ENCODE peak calls at places on chromosome 9, in seven cellular contexts. G is cardiac muscle cell; J is tibial artery; Z is A549; L is CD8-positive, alpha-beta T cell; Y is heart left ventricle; T is GM12878. Q is an unnamed sample. For H3K4me1, the result is how much of the 10 kb centered on the place peaks cover.

GRCh38 chr9:134847752-134848432 is 32.7 kb upstream of the FCN2 start:
- DNase-seq in J (no peak), G (no peak), Z (no peak), L (no peak), T (no peak), Y (no peak), Q (no peak)

GRCh38 chr9:134325096-134325812 is 1.0 kb upstream of the RXRA start:
- DNase-seq in G (peak), T (no peak), Z (peak), Y (peak), L (no peak), J (no peak), Q (peak)

GRCh38 chr9:18124760-18125159 is 349.2 kb upstream of the ADAMTSL1 start:
- DNase-seq in Z (no peak), L (no peak), Y (no peak), T (no peak), G (no peak), J (no peak), Q (no peak)

GRCh38 chr9:108473209-108474112 is 382.3 kb downstream of the ACTL7B start:
- DNase-seq in Y (no peak), T (no peak), J (peak), L (no peak), G (no peak), Z (peak), Q (peak)

GRCh38 chr9:34503406-34503805 is 19.4 kb downstream of the ENHO start:
- DNase-seq in T (no peak), G (no peak), Y (no peak), L (no peak), Z (no peak), J (no peak), Q (no peak)

GRCh38 chr9:6414291-6414690 is 1.3 kb downstream of the UHRF2 start:
- DNase-seq in J (no peak), Y (no peak), T (no peak), G (peak), Z (no peak), L (no peak), Q (peak)

GRCh38 chr9:14511452-14511851 is 181.8 kb downstream of the ZDHHC21 start:
- DNase-seq in T (no peak), L (no peak), Y (no peak), G (no peak), J (no peak), Z (no peak), Q (no peak)

GRCh38 chr9:72557549-72557948 is 36.1 kb downstream of the TMC1 start:
- DNase-seq in T (no peak), J (no peak), L (no peak), G (no peak), Y (no peak), Z (peak), Q (no peak)

GRCh38 chr9:11328326-11328725 is 715.5 kb upstream of the PTPRD start:
- DNase-seq in L (no peak), Y (no peak), T (no peak), Z (no peak), J (no peak), G (no peak), Q (no peak)

GRCh38 chr9:135669616-135670285 is 6.6 kb downstream of the LCN9 start:
- DNase-seq in L (no peak), J (no peak), T (no peak), Y (peak), Z (no peak), G (no peak), Q (no peak)

GRCh38 chr9:71619926-71620325 is 148.4 kb downstream of the CEMIP2 start:
- DNase-seq in L (no peak), Y (no peak), T (no peak), G (no peak), J (no peak), Z (no peak), Q (no peak)

GRCh38 chr9:102631559-102631958 is 363.6 kb upstream of the CYLC2 start:
- DNase-seq in T (no peak), Z (no peak), Y (no peak), G (no peak), J (no peak), L (no peak), Q (no peak)

DNA sequence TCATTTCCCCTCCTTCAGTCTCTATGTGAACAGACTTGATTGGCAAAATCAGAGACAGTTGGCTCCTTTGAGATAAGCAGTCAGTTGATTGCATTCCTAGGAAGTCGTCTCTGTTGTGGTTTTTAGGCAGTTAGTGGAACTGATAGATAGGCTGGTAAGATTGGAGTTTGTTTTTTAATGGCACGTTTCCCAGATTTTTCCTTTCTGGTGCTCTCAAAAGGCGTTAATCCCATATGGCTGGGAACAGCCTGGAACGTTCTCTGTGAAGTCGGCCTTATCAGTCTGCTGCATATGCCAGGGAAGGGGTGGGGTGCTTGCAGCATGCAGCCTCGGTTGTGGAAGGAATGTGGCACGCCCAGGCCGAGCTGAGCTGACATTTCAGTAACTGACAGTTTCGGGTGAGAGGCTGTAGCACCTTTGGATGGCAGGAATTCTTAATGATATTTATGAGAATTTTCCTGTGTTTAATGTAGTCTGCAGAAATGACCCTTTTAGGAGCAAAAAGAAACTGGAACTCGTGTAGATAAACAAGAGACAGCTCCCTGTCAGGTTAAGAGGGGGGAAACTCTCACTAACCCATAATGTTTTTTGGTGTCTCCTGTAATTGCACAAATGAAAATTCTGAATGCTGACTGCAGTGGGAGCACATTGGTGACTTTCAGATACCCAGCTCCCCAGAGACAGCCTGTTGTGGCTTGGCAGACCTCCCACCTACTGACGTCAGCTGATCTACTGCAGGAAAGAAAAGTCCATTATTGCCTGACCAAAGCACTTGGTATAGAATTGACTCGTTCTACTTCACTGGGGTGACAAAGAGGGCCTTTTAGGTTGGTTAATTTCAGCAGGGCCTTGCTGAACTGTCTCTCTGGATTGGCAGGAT is 6.3 kb downstream of the SPTAN1 start:
- DNase-seq in Y (peak), Z (no peak), L (peak), J (peak), G (peak), T (peak), Q (peak)
- H3K27ac ChIP-seq in Y (peak), Z (no peak), L (no peak), J (peak), G (peak), T (peak), Q (peak)

GRCh38 chr9:132554755-132555154 is 27.7 kb upstream of the BARHL1 start:
- DNase-seq in L (no peak), G (no peak), Y (no peak), T (no peak), J (no peak), Z (no peak), Q (no peak)

GRCh38 chr9:132548971-132549649 is 33.3 kb upstream of the BARHL1 start:
- DNase-seq in Z (no peak), J (no peak), G (no peak), L (no peak), T (no peak), Y (peak), Q (no peak)

GRCh38 chr9:132555528-132555927 is 26.9 kb upstream of the BARHL1 start:
- DNase-seq in T (no peak), G (no peak), Z (no peak), L (no peak), J (no peak), Y (no peak), Q (no peak)

GRCh38 chr9:132551556-132551955 is 30.9 kb upstream of the BARHL1 start:
- DNase-seq in Z (no peak), L (no peak), J (no peak), T (no peak), G (no peak), Y (peak), Q (no peak)

GRCh38 chr9:132552041-132552440 is 30.4 kb upstream of the BARHL1 start:
- DNase-seq in Z (no peak), T (no peak), G (no peak), L (no peak), J (no peak), Y (no peak), Q (no peak)
- H3K4me1 ChIP-seq in Z (under half), T (under half), G (under half), L (under half), J (under half), Y (under half), Q (under half)

GRCh38 chr9:96216618-96217017 is 85.4 kb downstream of the HSD17B3 start:
- DNase-seq in Y (no peak), L (no peak), G (no peak), Z (no peak), T (no peak), J (no peak), Q (no peak)

GRCh38 chr9:96217756-96218693 is 84.0 kb downstream of the HSD17B3 start:
- DNase-seq in Y (peak), T (no peak), G (peak), L (peak), Z (peak), J (peak), Q (peak)

GRCh38 chr9:96219615-96220257 is 82.2 kb downstream of the HSD17B3 start:
- DNase-seq in Y (peak), Z (peak), L (no peak), J (peak), T (no peak), G (no peak), Q (peak)

GRCh38 chr9:96217358-96217755 is 84.6 kb downstream of the HSD17B3 start:
- DNase-seq in G (peak), Y (no peak), Z (no peak), L (no peak), J (no peak), T (no peak), Q (peak)

GRCh38 chr9:96218821-96219614 is 83.0 kb downstream of the HSD17B3 start:
- DNase-seq in Z (no peak), J (no peak), T (no peak), G (no peak), L (no peak), Y (no peak), Q (peak)
- H3K4me3 ChIP-seq in Z (no peak), J (peak), T (no peak), G (no peak), L (no peak), Y (peak), Q (peak)

DNA sequence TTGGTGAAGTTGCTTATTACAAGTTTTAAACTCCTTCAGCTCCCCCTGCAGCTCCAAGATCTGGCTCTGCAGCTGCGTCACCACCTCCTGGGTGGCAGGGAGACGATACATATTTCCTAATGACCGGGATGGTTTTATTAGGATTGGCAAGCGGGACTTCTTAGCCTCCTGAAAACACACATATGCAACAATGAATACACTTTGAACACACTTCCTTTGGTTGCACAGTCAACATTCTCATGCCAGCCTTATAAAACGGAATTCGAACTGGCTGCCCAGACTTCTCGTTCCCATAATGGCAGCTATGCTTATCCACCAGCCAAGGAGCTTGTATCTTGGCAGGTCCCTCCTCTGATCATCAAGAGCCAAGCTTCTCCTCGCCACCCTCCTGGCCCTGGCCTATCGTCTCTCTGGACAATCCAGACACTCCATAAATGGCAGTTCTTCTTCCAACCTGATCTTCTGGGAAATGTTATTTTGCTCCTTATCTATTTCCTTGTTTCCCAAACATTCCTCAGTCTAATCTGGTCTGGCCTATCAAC is 131.9 kb downstream of the CDK5RAP2 start:
- DNase-seq in J (no peak), T (no peak), Z (no peak), G (no peak), Y (no peak), L (no peak), Q (no peak)
- H3K27ac ChIP-seq in J (no peak), T (no peak), Z (no peak), G (no peak), Y (no peak), L (no peak), Q (no peak)

GRCh38 chr9:16830806-16831205 is 39.7 kb downstream of the BNC2 start:
- DNase-seq in Z (no peak), G (no peak), L (no peak), Y (no peak), T (no peak), J (no peak), Q (no peak)
- H3K4me1 ChIP-seq in Z (under half), G (under half), L (under half), Y (under half), T (under half), J (under half), Q (under half)

GRCh38 chr9:37035472-37036236 is 1.6 kb upstream of the PAX5 start:
- DNase-seq in T (no peak), J (no peak), Z (no peak), Y (no peak), G (no peak), L (no peak), Q (no peak)
- H3K4me3 ChIP-seq in T (peak), J (no peak), Z (peak), Y (no peak), G (peak), L (no peak), Q (no peak)

DNA sequence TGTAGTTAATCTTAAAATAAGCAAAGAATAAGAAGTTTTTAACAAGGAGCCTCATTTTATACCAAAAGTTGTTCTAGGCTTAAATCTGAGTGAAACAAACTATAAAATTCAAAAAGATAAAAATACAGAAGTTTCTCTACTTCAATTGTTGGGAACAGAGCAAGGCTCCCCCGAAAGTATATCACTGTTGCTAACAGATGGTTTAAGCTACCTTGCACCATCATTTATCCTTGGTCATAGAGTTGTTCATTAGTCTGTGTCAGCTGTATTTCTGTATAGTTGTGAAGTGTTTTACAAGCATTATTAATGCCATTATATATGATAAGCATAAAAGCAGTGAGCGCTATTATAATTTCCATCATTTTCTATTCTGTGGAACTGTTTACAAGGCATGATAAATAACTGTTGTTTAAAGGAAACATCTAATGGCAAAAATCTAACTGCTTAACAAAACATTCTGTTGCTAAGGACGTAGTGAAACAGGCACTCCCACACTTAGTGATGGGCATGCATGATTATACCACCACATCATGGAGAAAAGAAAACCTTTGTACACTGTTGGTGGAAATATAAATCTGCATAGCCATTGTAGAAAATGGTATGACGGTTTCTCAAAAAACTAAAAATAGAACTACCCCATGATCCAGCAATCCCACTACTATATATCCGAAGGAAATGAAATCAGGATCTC is 23.3 kb upstream of the ACO1 start:
- DNase-seq in L (no peak), Z (no peak), G (no peak), Y (no peak), T (no peak), J (no peak), Q (no peak)
- H3K27ac ChIP-seq in L (no peak), Z (no peak), G (no peak), Y (no peak), T (no peak), J (no peak), Q (no peak)

GRCh38 chr9:133131506-133131905 is 10.5 kb upstream of the RALGDS start:
- DNase-seq in J (no peak), Z (no peak), T (no peak), L (no peak), G (no peak), Y (no peak), Q (no peak)

GRCh38 chr9:133134419-133135190 is 13.6 kb upstream of the RALGDS start:
- DNase-seq in Y (no peak), T (no peak), Z (no peak), L (no peak), G (no peak), J (no peak), Q (peak)

GRCh38 chr9:133133680-133134418 is 12.8 kb upstream of the RALGDS start:
- DNase-seq in L (peak), Z (peak), G (peak), T (no peak), Y (peak), J (peak), Q (peak)

GRCh38 chr9:133130721-133131244 is 9.7 kb upstream of the RALGDS start:
- DNase-seq in Y (no peak), Z (no peak), J (no peak), T (no peak), G (no peak), L (peak), Q (no peak)

GRCh38 chr9:133132174-133132573 is 11.1 kb upstream of the RALGDS start:
- DNase-seq in Z (no peak), Y (no peak), L (no peak), J (no peak), G (no peak), T (no peak), Q (no peak)
- H3K4me1 ChIP-seq in Z (half or more), Y (half or more), L (half or more), J (half or more), G (under half), T (under half), Q (under half)

DNA sequence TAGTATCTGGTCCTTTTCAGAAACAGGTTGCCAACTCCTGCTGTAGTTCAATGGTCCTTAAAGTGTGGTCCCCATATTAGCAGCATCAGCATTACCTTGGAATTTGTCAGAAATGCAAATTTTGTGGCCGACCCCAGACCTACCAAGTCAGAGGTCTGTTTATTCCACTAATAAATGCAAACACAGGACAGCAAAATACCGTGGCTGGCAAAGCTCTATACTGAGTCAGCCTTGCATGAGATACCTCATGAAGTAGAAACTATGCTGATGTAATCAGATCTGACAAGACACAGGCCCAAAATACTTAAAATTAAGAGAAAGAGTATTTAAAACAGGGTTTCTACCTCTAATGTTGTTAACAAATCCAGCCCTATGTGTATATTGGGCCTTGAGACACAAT is 3.0 kb downstream of the GOLM1 start:
- DNase-seq in Z (no peak), J (no peak), L (no peak), Y (no peak), G (no peak), T (no peak), Q (no peak)
- H3K4me3 ChIP-seq in Z (no peak), J (no peak), L (no peak), Y (no peak), G (no peak), T (no peak), Q (no peak)

GRCh38 chr9:126507318-126508109 is 106.2 kb upstream of the LMX1B start:
- DNase-seq in J (peak), G (no peak), Y (no peak), Z (no peak), T (no peak), L (no peak), Q (no peak)

GRCh38 chr9:126506361-126507317 is 107.1 kb upstream of the LMX1B start:
- DNase-seq in J (peak), T (no peak), Y (peak), G (no peak), L (no peak), Z (no peak), Q (no peak)

GRCh38 chr9:126508928-126509327 is 104.8 kb upstream of the LMX1B start:
- DNase-seq in Z (no peak), Y (no peak), J (peak), T (no peak), L (no peak), G (no peak), Q (no peak)

GRCh38 chr9:126509718-126510117 is 104.0 kb upstream of the LMX1B start:
- DNase-seq in Z (no peak), L (no peak), J (peak), T (no peak), Y (no peak), G (no peak), Q (no peak)

DNA sequence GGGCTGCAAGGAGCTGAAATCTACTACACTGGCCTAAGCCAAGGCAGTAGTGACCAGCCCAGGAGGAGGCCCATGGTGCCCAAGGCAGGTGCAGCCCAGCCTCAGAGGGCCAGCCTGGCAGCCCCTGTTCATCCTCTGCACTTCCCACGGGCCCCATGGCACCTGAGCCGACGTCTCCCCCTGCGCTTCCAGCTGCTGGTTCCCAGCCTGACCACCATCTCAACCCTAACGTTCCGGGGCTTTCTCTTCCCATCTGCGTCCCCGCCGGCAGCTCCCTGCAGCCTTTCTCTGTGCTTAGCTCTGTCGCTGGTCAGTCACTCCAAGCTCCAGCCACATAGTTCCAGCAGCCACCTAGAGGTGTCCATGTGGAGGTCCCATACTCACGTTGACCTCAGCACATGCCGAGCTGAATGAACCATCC is 105.5 kb upstream of the LMX1B start:
- DNase-seq in Y (no peak), J (peak), G (no peak), T (no peak), L (no peak), Z (no peak), Q (no peak)
- H3K27ac ChIP-seq in Y (no peak), J (no peak), G (no peak), T (no peak), L (no peak), Z (no peak), Q (no peak)

Q was measured in colonic mucosa.